ENCODE peak calls at places on chromosome 1, in ten cellular contexts. S, H, A, J, G, T, K, O, R and Z are unnamed samples.

GRCh38 chr1:12088607-12089006 is 25.5 kb downstream of the TNFRSF8 start:
- DNase-seq in S (peak), H (no peak), A (no peak), J (no peak), G (no peak), T (no peak), K (no peak), O (no peak), R (no peak), Z (no peak)

GRCh38 chr1:27868556-27868931 is 3.8 kb upstream of the THEMIS2 start:
- DNase-seq in S (no peak), H (no peak), A (no peak), J (no peak), G (no peak), T (no peak), K (no peak), O (no peak), R (no peak), Z (no peak)

GRCh38 chr1:179809506-179810366 is 66.6 kb downstream of the FAM163A start:
- DNase-seq in S (peak), H (peak), A (peak), J (peak), G (peak), T (no peak), K (peak), O (peak), R (peak), Z (peak)

GRCh38 chr1:60034999-60035398 is 38.6 kb downstream of the C1orf87 start:
- DNase-seq in S (no peak), H (no peak), A (no peak), J (no peak), G (no peak), T (no peak), K (no peak), O (no peak), R (no peak), Z (no peak)

GRCh38 chr1:7525664-7526063 is 245.4 kb upstream of the VAMP3 start:
- DNase-seq in S (no peak), H (no peak), A (no peak), J (no peak), G (no peak), T (peak), K (no peak), O (no peak), R (no peak), Z (no peak)

GRCh38 chr1:193408782-193409293 is 222.4 kb upstream of the B3GALT2 start:
- DNase-seq in S (no peak), H (peak), A (no peak), J (peak), G (peak), T (peak), K (no peak), O (no peak), R (peak), Z (no peak)

GRCh38 chr1:3543076-3544049 is 67.9 kb downstream of the MEGF6 start:
- DNase-seq in S (no peak), H (peak), A (no peak), J (peak), G (no peak), T (peak), K (peak), O (no peak), R (peak), Z (no peak)

GRCh38 chr1:60425528-60425927 is 352.0 kb upstream of the C1orf87 start:
- DNase-seq in S (no peak), H (no peak), A (peak), J (no peak), G (no peak), T (no peak), K (no peak), O (no peak), R (peak), Z (no peak)

GRCh38 chr1:31802190-31803150 is 13.4 kb downstream of the SPOCD1 start:
- DNase-seq in S (no peak), H (peak), A (no peak), J (peak), G (no peak), T (no peak), K (no peak), O (no peak), R (no peak), Z (no peak)